ENCODE peak calls at places on chromosomes 5 and 9, in six cellular contexts. J, X, N, F, V and G are unnamed samples.

GRCh38 chr9:27003406-27004147 is 1.9 kb downstream of the LRRC19 start:
- DNase-seq in F (no peak), N (no peak), X (no peak), J (no peak), V (no peak), G (no peak)

GRCh38 chr9:18459958-18460584 is 13.9 kb upstream of the ADAMTSL1 start:
- DNase-seq in X (no peak), J (no peak), N (no peak), V (no peak), F (no peak), G (no peak)

GRCh38 chr5:41094871-41095270 is 23.7 kb upstream of the MROH2B start:
- DNase-seq in J (no peak), N (no peak), X (no peak), F (no peak), V (peak), G (no peak)

GRCh38 chr9:82242285-82242963 is 253.9 kb downstream of the SPATA31D1 start:
- DNase-seq in F (no peak), V (no peak), N (no peak), J (no peak), X (no peak), G (no peak)

GRCh38 chr9:130940693-130941576 is 1.9 kb upstream of the FIBCD1 start:
- DNase-seq in V (peak), N (peak), F (peak), J (peak), X (no peak), G (peak)

GRCh38 chr9:15485836-15486678 is 24.7 kb downstream of the PSIP1 start:
- DNase-seq in V (peak), J (no peak), N (no peak), X (no peak), F (no peak), G (no peak)

GRCh38 chr9:738209-738915 is 103.1 kb upstream of the DMRT1 start:
- DNase-seq in F (no peak), N (no peak), V (no peak), J (no peak), X (no peak), G (no peak)

GRCh38 chr5:154771383-154771901 is 16.3 kb downstream of the LARP1 start:
- DNase-seq in J (peak), F (no peak), X (no peak), N (no peak), V (no peak), G (no peak)

GRCh38 chr9:113255431-113255830 is 19.9 kb downstream of the CDC26 start:
- DNase-seq in N (no peak), F (no peak), V (no peak), X (no peak), J (no peak), G (no peak)

GRCh38 chr9:90839183-90839582 is 37.6 kb downstream of the SYK start:
- DNase-seq in F (no peak), J (no peak), N (no peak), V (no peak), X (no peak), G (no peak)

GRCh38 chr5:41196197-41196596 is 17.1 kb downstream of the C6 start:
- DNase-seq in N (no peak), J (no peak), V (no peak), X (no peak), F (no peak), G (no peak)

DNA sequence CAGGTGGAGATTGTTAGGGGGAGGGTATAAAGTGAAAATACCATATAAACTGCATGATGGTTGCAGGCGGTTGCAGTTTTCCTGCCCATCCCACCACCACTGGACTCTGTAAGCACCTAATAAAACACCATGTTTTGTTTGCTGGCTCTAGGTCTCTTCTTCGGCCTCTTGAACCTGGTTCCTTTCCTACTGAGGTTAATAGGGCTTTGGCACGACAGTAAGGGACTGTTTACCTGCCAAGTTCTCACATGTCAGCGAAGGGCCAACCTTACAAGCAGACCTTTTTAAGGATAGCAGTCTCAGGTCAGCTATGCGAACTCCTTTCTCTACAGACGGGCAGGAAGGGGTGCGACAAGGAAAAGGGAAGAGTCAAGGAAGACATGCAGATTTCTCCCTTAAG is 3.4 kb upstream of the RFESD start:
- DNase-seq in N (no peak), X (no peak), F (no peak), V (no peak), J (no peak), G (no peak)
- TF ChIP-seq POLR2AphosphoS5 in N (no peak), X (no peak), F (no peak), V (no peak), J (no peak), G (no peak)

GRCh38 chr5:136058972-136059354 is 30.2 kb downstream of the TGFBI start:
- DNase-seq in J (no peak), F (no peak), X (no peak), N (no peak), V (no peak), G (no peak)

GRCh38 chr5:136058031-136058971 is 29.5 kb downstream of the TGFBI start:
- DNase-seq in F (peak), V (peak), J (no peak), N (no peak), X (peak), G (no peak)

GRCh38 chr5:136056771-136057335 is 28.1 kb downstream of the TGFBI start:
- DNase-seq in V (no peak), J (no peak), F (no peak), X (no peak), N (no peak), G (no peak)

GRCh38 chr5:136056336-136056735 is 27.5 kb downstream of the TGFBI start:
- DNase-seq in N (no peak), X (no peak), J (no peak), F (no peak), V (no peak), G (no peak)

DNA sequence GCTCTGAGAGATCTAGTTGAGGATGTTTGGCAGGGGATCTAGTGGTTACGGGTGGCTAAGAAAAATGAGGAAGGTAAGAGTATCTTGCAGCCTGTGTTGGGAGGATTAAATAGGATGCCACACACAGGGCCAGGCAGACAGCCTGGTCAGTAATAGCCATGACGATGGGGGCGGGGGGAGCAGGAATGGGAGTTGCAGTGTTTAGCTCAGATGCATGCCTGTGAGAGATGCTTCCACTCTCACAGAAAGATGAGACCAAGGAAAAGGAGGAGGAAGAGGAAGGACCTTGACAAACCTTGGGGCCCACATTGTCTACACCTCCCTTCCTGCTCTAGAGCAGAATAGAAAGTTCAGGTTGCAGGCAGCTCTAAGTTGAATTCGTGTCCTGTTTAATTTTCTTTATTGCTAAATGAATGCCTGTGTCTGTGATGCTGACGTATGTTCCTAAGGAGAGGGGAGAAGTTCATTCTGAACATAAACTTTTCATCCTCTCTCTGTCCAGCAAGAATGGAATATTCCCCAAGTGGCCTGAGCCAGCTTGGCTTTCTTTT is 28.7 kb downstream of the TGFBI start:
- DNase-seq in F (no peak), V (no peak), N (no peak), J (no peak), X (no peak), G (no peak)
- TF ChIP-seq EP300 in F (no peak), V (no peak), N (no peak), J (no peak), X (no peak), G (no peak)

GRCh38 chr5:135996611-135997010 is 32.2 kb upstream of the TGFBI start:
- DNase-seq in J (no peak), X (peak), V (no peak), F (no peak), N (no peak), G (no peak)

GRCh38 chr5:135993248-135993893 is 35.4 kb upstream of the TGFBI start:
- DNase-seq in J (no peak), N (no peak), X (peak), V (no peak), F (no peak), G (no peak)

GRCh38 chr5:135995979-135996378 is 32.8 kb upstream of the TGFBI start:
- DNase-seq in N (no peak), V (no peak), F (no peak), J (no peak), X (no peak), G (no peak)

GRCh38 chr5:135991381-135991907 is 36.7 kb upstream of the LECT2 start:
- DNase-seq in V (no peak), J (no peak), X (no peak), N (no peak), F (no peak), G (no peak)

DNA sequence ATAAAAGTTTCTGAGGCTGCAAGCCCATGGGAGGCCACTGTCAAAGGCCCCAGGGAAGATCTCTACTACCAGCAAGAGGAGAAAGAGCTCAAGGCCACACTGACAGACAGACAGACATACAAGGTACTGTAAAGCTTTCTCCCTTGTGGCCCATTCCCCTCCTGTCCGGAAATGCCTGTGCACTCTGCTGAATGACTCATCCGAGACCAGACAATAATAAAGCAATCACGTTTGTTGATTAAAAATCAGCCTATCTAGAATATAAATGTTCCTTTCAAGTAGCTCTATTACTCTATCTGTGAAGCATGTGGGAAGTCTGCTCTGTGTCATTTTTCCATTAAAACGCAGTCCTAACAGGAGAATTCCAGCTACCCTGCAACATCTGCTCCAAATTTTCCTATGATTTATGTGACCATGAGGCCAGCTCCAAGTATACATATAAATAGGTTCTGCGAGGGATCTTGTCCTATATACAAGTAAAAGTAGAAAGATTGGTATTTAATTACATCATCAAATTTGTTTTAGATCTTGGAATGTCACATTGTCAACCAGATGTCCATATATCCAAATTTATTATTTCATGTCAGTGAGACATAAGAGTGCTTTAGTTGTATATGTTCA is 34.8 kb upstream of the TGFBI start:
- DNase-seq in J (peak), X (peak), V (peak), N (no peak), F (no peak), G (no peak)
- TF ChIP-seq POLR2AphosphoS5 in J (peak), X (peak), V (no peak), N (no peak), F (no peak), G (no peak)

GRCh38 chr5:1199649-1200494 is 1.5 kb upstream of the SLC6A19 start:
- DNase-seq in J (no peak), X (no peak), F (no peak), V (peak), N (peak), G (no peak)
- TF ChIP-seq EP300 in J (no peak), X (no peak), F (no peak), V (no peak), N (no peak), G (no peak)

DNA sequence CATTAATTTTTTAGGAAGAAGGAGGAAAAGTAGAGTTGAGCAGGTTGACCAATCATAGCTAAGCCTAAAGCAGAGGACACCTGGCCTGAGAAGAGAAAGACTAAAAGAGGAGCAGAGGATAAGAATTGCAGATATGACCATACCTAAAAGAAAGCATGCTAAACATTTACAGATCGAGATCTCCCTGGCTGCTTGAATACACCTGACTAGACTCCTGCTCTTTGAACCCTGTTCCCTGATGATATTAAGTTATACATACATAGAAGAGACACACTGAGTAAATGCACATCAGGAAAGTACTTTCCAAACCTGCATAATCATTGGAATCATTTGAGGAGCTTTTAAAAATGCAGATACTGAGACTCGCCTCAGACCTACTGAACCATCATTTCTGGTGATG is 232.3 kb upstream of the ELL2 start:
- DNase-seq in N (no peak), J (no peak), F (no peak), V (peak), X (no peak), G (no peak)
- TF ChIP-seq POLR2AphosphoS5 in N (no peak), J (no peak), F (no peak), V (no peak), X (no peak), G (no peak)

GRCh38 chr5:177454397-177455035 is 7.9 kb downstream of the PRR7 start:
- DNase-seq in J (peak), V (peak), N (peak), X (peak), F (peak), G (peak)
- TF ChIP-seq EP300 in J (no peak), V (no peak), N (peak), X (no peak), F (no peak), G (no peak)

GRCh38 chr9:88143944-88144343 is 5.7 kb upstream of the SPATA31C2 start:
- DNase-seq in F (no peak), N (no peak), X (no peak), J (no peak), V (no peak), G (no peak)
- TF ChIP-seq POLR2AphosphoS5 in F (no peak), N (no peak), X (no peak), J (no peak), V (no peak), G (no peak)

GRCh38 chr5:37735649-37736347 is 104.0 kb downstream of the GDNF start:
- DNase-seq in J (no peak), F (no peak), V (no peak), N (no peak), X (no peak), G (no peak)
- TF ChIP-seq EP300 in J (no peak), F (no peak), V (no peak), N (no peak), X (no peak), G (no peak)